ENCODE peak calls at places on chromosomes 16 and 17, in eight cellular contexts. X is cardiac fibroblast; P is CD4-positive, alpha-beta T cell; K is HS-5; O is Jurkat, Clone E6-1; R is OCI-M1; M is HuH-7.5; L is GM12878. H is an unnamed sample.

GRCh38 chr16:13376174-13376573 is 474.8 kb downstream of the SHISA9 start:
- DNase-seq in O (no peak), M (no peak), P (no peak), L (no peak), K (no peak), R (no peak), X (no peak), H (no peak)

GRCh38 chr17:61309857-61310256 is 89.8 kb upstream of the TBX2 start:
- DNase-seq in P (no peak), K (peak), R (no peak), M (no peak), X (peak), O (no peak), L (no peak), H (peak)

GRCh38 chr17:49443862-49444261 is 29.2 kb upstream of the PHB1 start:
- DNase-seq in R (no peak), L (no peak), X (peak), K (no peak), P (no peak), M (no peak), O (no peak), H (no peak)

GRCh38 chr17:67253379-67253778 is 8.4 kb upstream of the HELZ start:
- DNase-seq in K (no peak), O (no peak), M (no peak), L (no peak), X (peak), R (no peak), P (no peak), H (no peak)

GRCh38 chr17:28528329-28529011 is 22.3 kb downstream of the FOXN1 start:
- DNase-seq in O (no peak), R (peak), P (no peak), K (no peak), X (peak), M (no peak), L (no peak), H (peak)

GRCh38 chr16:49488740-49489525 is 115.3 kb downstream of the C16orf78 start:
- DNase-seq in M (no peak), P (no peak), R (no peak), O (no peak), K (no peak), X (no peak), L (no peak), H (no peak)

GRCh38 chr17:38773258-38773657 is 20.7 kb downstream of the PSMB3 start:
- DNase-seq in X (no peak), P (no peak), R (no peak), M (no peak), L (no peak), O (no peak), K (no peak), H (no peak)

GRCh38 chr16:29877266-29877961 is 14.4 kb upstream of the CDIPT start:
- DNase-seq in K (no peak), O (peak), R (peak), P (no peak), L (peak), X (peak), M (no peak), H (peak)

GRCh38 chr16:27927266-27927901 is 136.1 kb downstream of the GSG1L start:
- DNase-seq in O (no peak), P (no peak), L (no peak), X (no peak), R (no peak), M (no peak), K (no peak), H (no peak)

GRCh38 chr16:50592996-50593395 is 44.8 kb downstream of the NKD1 start:
- DNase-seq in R (no peak), L (no peak), P (no peak), X (no peak), K (no peak), O (no peak), M (no peak), H (no peak)

GRCh38 chr17:57138956-57139576 is 54.0 kb downstream of the AKAP1 start:
- DNase-seq in O (no peak), X (peak), L (no peak), K (no peak), P (no peak), R (no peak), M (no peak), H (peak)

GRCh38 chr17:47119746-47120520 is 69.2 kb downstream of the CDC27 start:
- DNase-seq in M (no peak), O (no peak), P (no peak), K (peak), R (no peak), X (peak), L (no peak), H (peak)

GRCh38 chr17:73283841-73284282 is 22.2 kb upstream of the CPSF4L start:
- DNase-seq in M (no peak), R (no peak), O (no peak), K (no peak), X (peak), P (no peak), L (no peak), H (no peak)

GRCh38 chr17:44061446-44061845 is 5.0 kb downstream of the LSM12 start:
- DNase-seq in O (no peak), M (no peak), P (no peak), R (no peak), K (no peak), L (no peak), X (peak), H (no peak)

GRCh38 chr17:63275968-63276349 is 170.1 kb downstream of the CYB561 start:
- DNase-seq in P (no peak), K (no peak), O (no peak), R (peak), L (no peak), X (peak), M (no peak), H (peak)

GRCh38 chr17:69326302-69327059 is 452 bp downstream of the ABCA5 start:
- DNase-seq in K (peak), L (no peak), R (no peak), O (no peak), M (no peak), X (peak), P (no peak), H (no peak)

GRCh38 chr16:18953535-18953934 is 27.3 kb upstream of the SMG1 start:
- DNase-seq in P (no peak), K (no peak), L (no peak), O (no peak), X (no peak), M (no peak), R (no peak), H (no peak)

GRCh38 chr17:58488428-58488890 is 251 bp upstream of the HSF5 start:
- DNase-seq in P (no peak), O (no peak), M (no peak), R (no peak), X (no peak), K (no peak), L (no peak), H (no peak)

GRCh38 chr16:5966004-5966403 is 868.4 kb upstream of the EEF2KMT start:
- DNase-seq in P (no peak), X (no peak), M (no peak), L (no peak), K (no peak), R (no peak), O (no peak), H (no peak)

GRCh38 chr17:30961213-30962188 is 9.3 kb upstream of the RNF135 start:
- DNase-seq in O (no peak), R (peak), P (no peak), X (peak), L (peak), K (no peak), M (no peak), H (no peak)

GRCh38 chr16:79154081-79154480 is 446.5 kb downstream of the MAF start:
- DNase-seq in M (no peak), P (no peak), L (no peak), X (no peak), R (no peak), K (no peak), O (no peak), H (no peak)

GRCh38 chr17:28326114-28326513 is 7.1 kb downstream of the TMEM97 start:
- DNase-seq in R (no peak), K (no peak), L (no peak), P (no peak), X (no peak), M (no peak), O (no peak), H (no peak)

H was measured in LHCN-M2.